ENCODE peak calls at places on chromosomes 1 and 21, in five cellular contexts. E, L, I, K and P are unnamed samples.

GRCh38 chr21:45163413-45164123 is 89.2 kb downstream of the ADARB1 start:
- DNase-seq in E (no peak), L (no peak), I (no peak), K (no peak), P (no peak)

GRCh38 chr1:86914998-86915736 is 732 bp downstream of the HS2ST1 start:
- DNase-seq in E (peak), L (peak), I (peak), K (peak), P (peak)

GRCh38 chr1:100009458-100009857 is 39.7 kb downstream of the SLC35A3 start:
- DNase-seq in E (no peak), L (no peak), I (no peak), K (no peak), P (peak)

GRCh38 chr1:232352956-232353355 is 277.0 kb downstream of the SIPA1L2 start:
- DNase-seq in E (no peak), L (no peak), I (no peak), K (no peak), P (no peak)

GRCh38 chr1:178465011-178465410 is 31.8 kb downstream of the CLEC20A start:
- DNase-seq in E (no peak), L (no peak), I (no peak), K (no peak), P (peak)

GRCh38 chr1:157091186-157091585 is 8.4 kb downstream of the ETV3L start:
- DNase-seq in E (no peak), L (no peak), I (no peak), K (no peak), P (no peak)

GRCh38 chr1:8816306-8816705 is 1.1 kb downstream of the RERE start:
- DNase-seq in E (no peak), L (no peak), I (no peak), K (no peak), P (peak)

GRCh38 chr21:45294509-45295291 is 7.0 kb upstream of the POFUT2 start:
- DNase-seq in E (peak), L (peak), I (peak), K (peak), P (peak)

GRCh38 chr1:3068400-3069361 is at the start of gene PRDM16:
- DNase-seq in E (no peak), L (no peak), I (no peak), K (no peak), P (peak)

GRCh38 chr1:61091455-61091854 is 9.1 kb downstream of the NFIA start:
- DNase-seq in E (no peak), L (no peak), I (no peak), K (no peak), P (no peak)

GRCh38 chr1:207004931-207005830 is 27.4 kb downstream of the C1orf116 start:
- DNase-seq in E (no peak), L (no peak), I (no peak), K (peak), P (peak)

GRCh38 chr21:46031484-46031883 is 49.9 kb downstream of the COL6A1 start:
- DNase-seq in E (no peak), L (no peak), I (no peak), K (no peak), P (no peak)

GRCh38 chr1:48916121-48917069 is 139.7 kb upstream of the BEND5 start:
- DNase-seq in E (no peak), L (no peak), I (no peak), K (no peak), P (peak)

GRCh38 chr1:186225089-186225488 is 150.0 kb downstream of the TPR start:
- DNase-seq in E (no peak), L (no peak), I (no peak), K (no peak), P (peak)

GRCh38 chr21:35044770-35045538 is 4.1 kb downstream of the RUNX1 start:
- DNase-seq in E (no peak), L (no peak), I (no peak), K (no peak), P (no peak)

GRCh38 chr21:42400525-42400924 is 3.2 kb upstream of the UBASH3A start:
- DNase-seq in E (no peak), L (no peak), I (no peak), K (no peak), P (no peak)

GRCh38 chr1:211378844-211379243 is 52.2 kb downstream of the TRAF5 start:
- DNase-seq in E (no peak), L (no peak), I (no peak), K (no peak), P (peak)

GRCh38 chr1:212514056-212514614 is 81.4 kb downstream of the NENF start:
- DNase-seq in E (no peak), L (no peak), I (no peak), K (no peak), P (peak)

GRCh38 chr1:173866462-173866861 is 1.3 kb downstream of the GAS5 start:
- DNase-seq in E (no peak), L (no peak), I (no peak), K (no peak), P (no peak)

GRCh38 chr1:64474639-64475038 is 4.7 kb downstream of the CACHD1 start:
- DNase-seq in E (peak), L (no peak), I (no peak), K (no peak), P (no peak)

GRCh38 chr1:212951058-212951923 is 950 bp downstream of the VASH2 start:
- DNase-seq in E (peak), L (no peak), I (no peak), K (no peak), P (no peak)

GRCh38 chr1:39676951-39677350 is 5.0 kb upstream of the NT5C1A start:
- DNase-seq in E (no peak), L (no peak), I (no peak), K (no peak), P (peak)

GRCh38 chr1:13714851-13715250 is 14.9 kb downstream of the PRDM2 start:
- DNase-seq in E (no peak), L (no peak), I (no peak), K (no peak), P (no peak)
- TF ChIP-seq CTCF in E (no peak), L (no peak), I (no peak), K (peak), P (peak)

GRCh38 chr1:209172286-209172685 is 411.2 kb upstream of the CAMK1G start:
- DNase-seq in E (no peak), L (no peak), I (no peak), K (no peak), P (no peak)

GRCh38 chr1:209162651-209163050 is 420.9 kb upstream of the CAMK1G start:
- DNase-seq in E (no peak), L (no peak), I (no peak), K (no peak), P (no peak)

GRCh38 chr1:209168204-209168603 is 415.3 kb upstream of the CAMK1G start:
- DNase-seq in E (no peak), L (no peak), I (no peak), K (no peak), P (no peak)
- H3K4me3 ChIP-seq in E (no peak), L (no peak), I (no peak), K (no peak), P (no peak)

GRCh38 chr1:216379441-216379840 is 43.8 kb downstream of the USH2A start:
- DNase-seq in E (no peak), L (no peak), I (no peak), K (no peak), P (no peak)
- TF ChIP-seq CTCF in E (no peak), L (no peak), I (no peak), K (no peak), P (no peak)

GRCh38 chr1:154220970-154221814 is 437 bp downstream of the UBAP2L start:
- DNase-seq in E (peak), L (no peak), I (peak), K (peak), P (no peak)

GRCh38 chr1:154220071-154220969 is at the start of gene UBAP2L:
- DNase-seq in E (peak), L (peak), I (peak), K (peak), P (peak)

GRCh38 chr1:154219511-154219910 is 1.2 kb upstream of the UBAP2L start:
- DNase-seq in E (no peak), L (no peak), I (no peak), K (no peak), P (peak)

GRCh38 chr1:154221815-154222081 is 993 bp downstream of the UBAP2L start:
- DNase-seq in E (no peak), L (no peak), I (no peak), K (no peak), P (peak)

GRCh38 chr1:154218545-154218944 is 2.2 kb upstream of the UBAP2L start:
- DNase-seq in E (no peak), L (no peak), I (no peak), K (no peak), P (no peak)
- H3K4me3 ChIP-seq in E (no peak), L (no peak), I (no peak), K (peak), P (no peak)

DNA sequence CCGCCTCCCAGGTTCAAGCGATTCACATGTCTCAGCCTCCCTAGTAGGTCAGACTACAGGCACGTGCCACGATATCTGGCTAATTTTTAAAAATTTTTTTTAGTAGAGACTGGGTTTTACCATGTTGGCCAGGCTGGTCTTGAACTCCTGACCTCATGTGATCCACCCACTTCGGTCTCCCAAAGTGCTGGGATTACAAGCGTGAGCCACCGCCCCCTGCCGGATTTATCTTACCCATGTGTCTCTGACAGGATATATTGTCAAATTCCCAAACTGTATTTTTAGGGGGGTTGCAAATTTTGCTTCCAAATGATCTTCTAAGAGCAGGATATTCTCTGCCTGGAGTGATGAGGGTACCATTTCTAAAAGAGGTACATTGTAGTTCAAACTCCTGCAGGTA is 74.3 kb downstream of the KIF26B start:
- DNase-seq in E (no peak), L (no peak), I (no peak), K (no peak), P (no peak)
- TF ChIP-seq CTCF in E (no peak), L (no peak), I (no peak), K (no peak), P (no peak)

GRCh38 chr1:89260575-89261275 is 11.9 kb downstream of the GBP5 start:
- DNase-seq in E (no peak), L (no peak), I (no peak), K (no peak), P (peak)
- H3K4me3 ChIP-seq in E (no peak), L (no peak), I (no peak), K (no peak), P (no peak)

GRCh38 chr21:40730051-40730760 is 116.8 kb downstream of the DSCAM start:
- DNase-seq in E (no peak), L (no peak), I (no peak), K (no peak), P (no peak)
- TF ChIP-seq CTCF in E (no peak), L (no peak), I (no peak), K (no peak), P (no peak)